ENCODE peak calls at places on chromosomes 4 and X, in nine cellular contexts. F is cardiac muscle cell, J is fibroblast of lung, S is kidney, B is GM06990, P is A549, A is spleen, H is adipocyte, U is Panc1. R is an unnamed sample.
A peak's percentile ranks its signal among the peaks of the same experiment; 100 is the strongest.

GRCh38 chr4:74311696-74312313 is 3.5 kb downstream of the EPGN start:
- DNase-seq in S (no peak), J (peak; percentile 51), P (peak; percentile 8), B (no peak), U (peak; percentile 27), A (no peak), F (peak; percentile 57), H (peak; percentile 90), R (no peak)

GRCh38 chr4:45550766-45551366 is 573.0 kb downstream of the GABRG1 start:
- DNase-seq in J (no peak), U (no peak), H (no peak), A (no peak), B (no peak), F (no peak), P (no peak), S (no peak), R (no peak)

GRCh38 chr4:168585168-168586091 is 88.6 kb downstream of the PALLD start:
- DNase-seq in P (peak; percentile 63), U (no peak), S (peak; percentile 88), J (peak; percentile 78), F (peak; percentile 80), A (no peak), H (peak; percentile 93), B (no peak), R (peak; percentile 78)

GRCh38 chr4:172786039-172786792 is 382.4 kb upstream of the GALNT7 start:
- DNase-seq in H (peak; percentile 58), J (peak; percentile 53), A (no peak), B (no peak), U (no peak), P (no peak), F (peak; percentile 15), S (no peak), R (no peak)

GRCh38 chrX:137566746-137567473 is 983 bp downstream of the ZIC3 start:
- DNase-seq in A (no peak), B (no peak), J (no peak), S (peak; percentile 74), H (no peak), F (peak; percentile 52), P (no peak), U (no peak), R (no peak)

GRCh38 chrX:30865020-30865419 is 24.0 kb downstream of the TAB3 start:
- DNase-seq in F (peak; percentile 32), H (no peak), A (no peak), J (no peak), B (no peak), S (no peak), U (no peak), P (no peak), R (no peak)

GRCh38 chr4:18981234-18981615 is 959.7 kb upstream of the LCORL start:
- DNase-seq in F (no peak), A (no peak), U (no peak), S (no peak), J (no peak), B (peak; percentile 22), P (no peak), H (no peak), R (no peak)

GRCh38 chrX:24498975-24499374 is 33.9 kb downstream of the PDK3 start:
- DNase-seq in H (peak; percentile 54), J (peak; percentile 6), A (no peak), F (peak; percentile 6), B (peak; percentile 7), U (no peak), S (no peak), P (peak; percentile 25), R (no peak)

GRCh38 chr4:26325191-26325590 is 4.4 kb downstream of the RBPJ start:
- DNase-seq in U (no peak), J (peak; percentile 51), B (no peak), F (peak; percentile 21), P (no peak), A (no peak), H (peak; percentile 52), S (no peak), R (no peak)

GRCh38 chr4:48252313-48252712 is 17.3 kb downstream of the TEC start:
- DNase-seq in S (no peak), P (no peak), J (no peak), H (no peak), A (no peak), U (no peak), F (no peak), B (no peak), R (no peak)

GRCh38 chr4:25837107-25837506 is 25.7 kb downstream of the SEL1L3 start:
- DNase-seq in J (no peak), B (no peak), S (no peak), A (no peak), F (no peak), H (no peak), U (no peak), P (no peak), R (no peak)

GRCh38 chrX:20498851-20499635 is 232.3 kb upstream of the RPS6KA3 start:
- DNase-seq in B (no peak), S (no peak), H (no peak), J (peak; percentile 47), A (no peak), P (no peak), F (no peak), U (no peak), R (no peak)

GRCh38 chr4:88976514-88977035 is 80.4 kb downstream of the FAM13A start:
- DNase-seq in S (no peak), F (no peak), H (no peak), U (no peak), B (no peak), P (no peak), A (no peak), J (no peak), R (no peak)

GRCh38 chr4:54971474-54971950 is 153.9 kb downstream of the KDR start:
- DNase-seq in J (peak; percentile 37), A (no peak), H (peak; percentile 80), F (peak; percentile 68), P (peak; percentile 28), U (peak; percentile 42), B (no peak), S (no peak), R (no peak)

GRCh38 chrX:124280294-124280902 is 52.1 kb upstream of the TEX13D start:
- DNase-seq in B (no peak), U (no peak), F (no peak), P (no peak), H (no peak), A (no peak), J (peak; percentile 13), S (no peak), R (no peak)

GRCh38 chr4:92304636-92305035 is 870 bp downstream of the GRID2 start:
- DNase-seq in B (no peak), U (no peak), A (no peak), S (no peak), H (peak; percentile 10), P (no peak), J (no peak), F (peak; percentile 20), R (no peak)

GRCh38 chr4:150999091-150999490 is 16.0 kb downstream of the LRBA start:
- DNase-seq in P (no peak), U (no peak), F (no peak), H (no peak), B (no peak), J (no peak), A (no peak), S (no peak), R (no peak)

GRCh38 chr4:128271551-128271950 is 16.1 kb downstream of the PGRMC2 start:
- DNase-seq in B (no peak), J (no peak), F (no peak), S (no peak), P (no peak), U (no peak), A (no peak), H (no peak), R (no peak)

GRCh38 chrX:39450578-39450977 is 647.2 kb downstream of the BCOR start:
- DNase-seq in A (no peak), P (no peak), U (no peak), F (peak; percentile 60), H (no peak), B (no peak), J (no peak), S (no peak), R (no peak)

DNA sequence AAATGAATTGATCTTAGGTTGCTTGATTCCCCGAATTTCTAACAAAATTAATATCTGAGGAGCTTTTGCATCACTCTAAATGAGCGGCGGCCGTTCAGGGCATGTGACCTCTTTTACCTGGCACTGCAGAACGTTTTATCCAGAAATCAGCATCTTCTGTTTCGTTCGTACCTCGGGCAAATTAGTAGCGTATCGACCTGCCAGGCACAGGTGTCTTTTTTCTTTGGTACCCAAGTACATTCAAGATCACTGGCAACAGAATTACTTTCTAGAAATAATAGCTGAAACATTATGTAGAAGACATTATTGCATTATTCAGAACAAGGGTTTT is 926 bp downstream of the KLHL2 start:
- DNase-seq in B (no peak), H (no peak), J (no peak), S (no peak), F (no peak), U (no peak), P (no peak), A (no peak), R (no peak)
- H3K4me3 ChIP-seq in B (peak overlapping the region; percentile 83), H (peak overlapping the region; percentile 83), J (peak overlapping the region; percentile 62), S (peak overlapping the region; percentile 88), F (peak overlapping the region; percentile 97), U (peak overlapping the region; percentile 59), P (peak overlapping the region; percentile 93), A (peak overlapping the region; percentile 73), R (peak overlapping the region; percentile 98)

GRCh38 chr4:4667643-4668081 is 125.8 kb upstream of the STX18 start:
- DNase-seq in J (peak; percentile 23), F (no peak), P (no peak), U (no peak), S (no peak), A (no peak), H (no peak), B (no peak), R (no peak)
- H3K4me3 ChIP-seq in J (no peak overlapping the region), F (no peak overlapping the region), P (no peak overlapping the region), U (no peak overlapping the region), S (no peak overlapping the region), A (no peak overlapping the region), H (peak overlapping the region; percentile 47), B (no peak overlapping the region), R (no peak overlapping the region)

GRCh38 chr4:52945499-52945898 is 83.4 kb downstream of the RASL11B start:
- DNase-seq in U (no peak), S (no peak), J (no peak), P (no peak), B (no peak), H (no peak), A (no peak), F (no peak), R (no peak)
- H3K4me3 ChIP-seq in U (no peak overlapping the region), S (no peak overlapping the region), J (no peak overlapping the region), P (no peak overlapping the region), B (no peak overlapping the region), H (no peak overlapping the region), A (no peak overlapping the region), F (no peak overlapping the region), R (no peak overlapping the region)

DNA sequence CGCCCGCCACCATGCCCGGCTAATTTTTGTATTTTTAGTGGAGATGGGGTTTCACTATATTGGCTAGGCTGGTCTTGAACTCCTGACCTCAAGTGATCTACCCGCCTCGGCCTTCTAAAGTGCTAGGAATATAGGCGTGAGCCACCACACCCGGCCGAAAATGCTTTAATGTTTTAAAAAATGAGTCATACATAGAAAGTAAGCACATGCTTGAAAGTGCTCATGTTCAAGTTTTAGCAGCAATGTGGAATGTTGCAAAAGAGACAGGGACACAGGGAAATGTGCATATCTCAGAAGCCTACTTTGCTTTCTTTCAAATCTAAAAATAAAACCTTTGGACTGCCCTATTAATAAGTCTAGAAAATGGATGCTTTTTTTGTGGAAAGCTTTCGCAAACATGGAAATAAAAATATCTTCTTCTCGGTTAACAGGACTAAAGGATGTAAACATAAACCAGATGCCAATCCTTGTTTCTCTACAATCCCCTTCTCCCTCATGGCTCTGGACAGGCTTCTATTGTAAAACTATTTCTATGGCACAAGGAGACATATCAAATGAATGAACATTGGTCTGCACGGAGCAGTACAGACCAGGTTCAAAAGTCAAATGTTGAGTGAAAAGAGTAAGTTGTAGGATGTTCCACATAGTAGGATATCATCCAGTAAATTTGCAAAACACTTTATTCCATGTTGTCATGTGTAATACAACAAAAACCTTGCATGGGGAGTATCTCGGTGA is 15.0 kb downstream of the MECP2 start:
- DNase-seq in U (no peak), B (no peak), F (no peak), A (no peak), J (peak; percentile 65), S (no peak), P (no peak), H (peak; percentile 72), R (no peak)
- H3K4me3 ChIP-seq in U (no peak overlapping the region), B (no peak overlapping the region), F (no peak overlapping the region), A (no peak overlapping the region), J (no peak overlapping the region), S (no peak overlapping the region), P (no peak overlapping the region), H (peak overlapping the region; percentile 21), R (no peak overlapping the region)

R was measured in RWPE2.